ENCODE peak calls at places on chromosomes 6 and 20, in seven cellular contexts. C is choroid plexus epithelial cell, L is cardiac fibroblast, K is ovary, Z is OCI-LY7, S is IMR-90, O is mesothelial cell of epicardium. M is an unnamed sample.

GRCh38 chr6:871503-871902 is 178.6 kb upstream of the EXOC2 start:
- DNase-seq in C (no peak), L (no peak), K (no peak), Z (no peak), S (no peak), O (no peak), M (no peak)

GRCh38 chr6:41332241-41332640 is 3.2 kb upstream of the NCR2 start:
- DNase-seq in C (no peak), L (no peak), K (no peak), Z (no peak), S (no peak), O (no peak), M (no peak)

GRCh38 chr6:11315743-11316437 is 83.4 kb upstream of the NEDD9 start:
- DNase-seq in C (peak; percentile 85), L (peak; percentile 72), K (no peak), Z (no peak), S (peak; percentile 93), O (no peak), M (no peak)

GRCh38 chr20:22984611-22985010 is 50.5 kb upstream of the SSTR4 start:
- DNase-seq in C (no peak), L (no peak), K (no peak), Z (no peak), S (no peak), O (no peak), M (no peak)

GRCh38 chr6:422423-423061 is 31.0 kb downstream of the IRF4 start:
- DNase-seq in C (peak; percentile 99), L (peak; percentile 51), K (no peak), Z (no peak), S (peak; percentile 97), O (no peak), M (no peak)

GRCh38 chr20:38246357-38247165 is 14.0 kb downstream of the KIAA1755 start:
- DNase-seq in C (peak; percentile 37), L (peak; percentile 51), K (peak; percentile 64), Z (no peak), S (no peak), O (no peak), M (no peak)

GRCh38 chr6:51839975-51840374 is 247.4 kb downstream of the PKHD1 start:
- DNase-seq in C (no peak), L (no peak), K (no peak), Z (no peak), S (no peak), O (no peak), M (no peak)

GRCh38 chr6:161079566-161080262 is 88.1 kb downstream of the MAP3K4 start:
- DNase-seq in C (peak; percentile 67), L (peak; percentile 55), K (no peak), Z (no peak), S (peak; percentile 88), O (no peak), M (no peak)

GRCh38 chr6:158784505-158784904 is 34.7 kb downstream of the EZR start:
- DNase-seq in C (peak; percentile 39), L (no peak), K (no peak), Z (no peak), S (peak; percentile 70), O (no peak), M (peak; percentile 18)

GRCh38 chr20:45963059-45964011 is 8.7 kb downstream of the ZNF335 start:
- DNase-seq in C (peak; percentile 77), L (peak; percentile 56), K (peak; percentile 28), Z (peak; percentile 65), S (peak; percentile 33), O (no peak), M (no peak)

GRCh38 chr6:7058250-7058923 is 49.4 kb upstream of the RREB1 start:
- DNase-seq in C (peak; percentile 96), L (peak; percentile 87), K (no peak), Z (no peak), S (peak; percentile 98), O (no peak), M (no peak)

GRCh38 chr6:6713660-6714446 is 125.3 kb downstream of the LY86 start:
- DNase-seq in C (peak; percentile 45), L (peak; percentile 27), K (no peak), Z (no peak), S (peak; percentile 52), O (no peak), M (no peak)

GRCh38 chr6:167793421-167793820 is 33.3 kb upstream of the AFDN start:
- DNase-seq in C (peak; percentile 8), L (peak; percentile 7), K (no peak), Z (no peak), S (no peak), O (no peak), M (no peak)

GRCh38 chr6:12608016-12608860 is 108.3 kb upstream of the PHACTR1 start:
- DNase-seq in C (peak; percentile 53), L (peak; percentile 31), K (no peak), Z (peak; percentile 50), S (peak; percentile 40), O (no peak), M (no peak)

GRCh38 chr6:57182017-57182432 is 9.9 kb downstream of the BAG2 start:
- DNase-seq in C (no peak), L (peak; percentile 18), K (no peak), Z (no peak), S (peak; percentile 83), O (no peak), M (no peak)

GRCh38 chr20:44038681-44039123 is 124.0 kb downstream of the TOX2 start:
- DNase-seq in C (no peak), L (no peak), K (no peak), Z (no peak), S (no peak), O (no peak), M (no peak)

GRCh38 chr20:4328541-4328940 is 313.2 kb upstream of the RNF24 start:
- DNase-seq in C (no peak), L (no peak), K (no peak), Z (no peak), S (peak; percentile 5), O (no peak), M (no peak)

GRCh38 chr6:75183099-75183541 is 22.7 kb downstream of the COL12A1 start:
- DNase-seq in C (peak; percentile 95), L (peak; percentile 54), K (no peak), Z (no peak), S (peak; percentile 36), O (no peak), M (no peak)

GRCh38 chr6:21947751-21948386 is 349.0 kb downstream of the PRL start:
- DNase-seq in C (peak; percentile 41), L (no peak), K (no peak), Z (no peak), S (peak; percentile 62), O (no peak), M (no peak)

GRCh38 chr6:93516441-93516840 is 97.1 kb upstream of the EPHA7 start:
- DNase-seq in C (no peak), L (no peak), K (no peak), Z (no peak), S (no peak), O (no peak), M (no peak)

GRCh38 chr6:94238868-94239267 is 819.5 kb upstream of the EPHA7 start:
- DNase-seq in C (no peak), L (no peak), K (no peak), Z (no peak), S (no peak), O (no peak), M (no peak)

GRCh38 chr6:47595785-47596184 is 102.6 kb upstream of the ADGRF4 start:
- DNase-seq in C (no peak), L (no peak), K (no peak), Z (no peak), S (no peak), O (no peak), M (no peak)

GRCh38 chr6:4412488-4412887 is 277.1 kb upstream of the ECI2 start:
- DNase-seq in C (no peak), L (peak; percentile 63), K (no peak), Z (no peak), S (no peak), O (no peak), M (no peak)

GRCh38 chr6:85594197-85594930 is 706 bp upstream of the SNX14 start:
- DNase-seq in C (peak; percentile 43), L (peak; percentile 41), K (no peak), Z (peak; percentile 52), S (peak; percentile 30), O (no peak), M (no peak)

GRCh38 chr6:42555477-42556457 is 8.1 kb upstream of the UBR2 start:
- DNase-seq in C (peak; percentile 31), L (no peak), K (no peak), Z (peak; percentile 30), S (peak; percentile 32), O (no peak), M (no peak)

GRCh38 chr20:51423810-51424209 is 118.7 kb downstream of the NFATC2 start:
- DNase-seq in C (no peak), L (no peak), K (no peak), Z (no peak), S (no peak), O (no peak), M (no peak)

GRCh38 chr6:111430605-111431378 is 52.2 kb downstream of the REV3L start:
- DNase-seq in C (no peak), L (no peak), K (no peak), Z (no peak), S (no peak), O (no peak), M (no peak)

GRCh38 chr6:82488403-82488802 is 124.8 kb downstream of the TPBG start:
- DNase-seq in C (no peak), L (no peak), K (no peak), Z (no peak), S (no peak), O (no peak), M (no peak)

GRCh38 chr6:109671721-109672120 is 19.3 kb downstream of the AK9 start:
- DNase-seq in C (peak; percentile 53), L (peak; percentile 25), K (no peak), Z (no peak), S (peak; percentile 59), O (no peak), M (no peak)

GRCh38 chr6:73610444-73611275 is 43.1 kb downstream of the SLC17A5 start:
- DNase-seq in C (peak; percentile 74), L (peak; percentile 76), K (no peak), Z (peak; percentile 51), S (peak; percentile 66), O (no peak), M (no peak)

GRCh38 chr6:66094615-66095014 is 387.6 kb upstream of the EYS start:
- DNase-seq in C (no peak), L (no peak), K (no peak), Z (no peak), S (no peak), O (no peak), M (no peak)
- TF ChIP-seq CTCF in C (no peak), L (no peak), K (no peak), Z (no peak), S (no peak), O (no peak), M (no peak)

GRCh38 chr20:60009826-60010616 is 51.8 kb downstream of the CDH26 start:
- DNase-seq in C (no peak), L (no peak), K (no peak), Z (no peak), S (no peak), O (no peak), M (no peak)
- TF ChIP-seq CTCF in C (no peak), L (no peak), K (no peak), Z (peak; percentile 63), S (no peak), O (no peak), M (no peak)

GRCh38 chr6:15464211-15464725 is 198.6 kb downstream of the DTNBP1 start:
- DNase-seq in C (peak; percentile 12), L (no peak), K (no peak), Z (peak; percentile 44), S (no peak), O (no peak), M (no peak)
- TF ChIP-seq CTCF in C (peak; percentile 66), L (peak; percentile 69), K (no peak), Z (peak; percentile 88), S (peak; percentile 35), O (peak; percentile 32), M (no peak)

GRCh38 chr6:135087403-135087802 is 32.8 kb upstream of the HBS1L start:
- DNase-seq in C (no peak), L (no peak), K (no peak), Z (peak; percentile 19), S (no peak), O (no peak), M (no peak)
- TF ChIP-seq CTCF in C (peak; percentile 9), L (peak; percentile 11), K (no peak), Z (peak; percentile 56), S (no peak), O (no peak), M (no peak)